ENCODE peak calls at places on chromosome 5, in eight cellular contexts. Q is HCT116; M is stimulated activated CD8-positive, alpha-beta memory T cell treated with anti-CD3 and anti-CD28 coated beads, Interleukin-4, amount 100 ng/mL, for 24 hours; D is NCI-H1694 treated with DMSO at 0.1 percent for 48 hours; H is NCI-H1092 treated with DMSO at 0.1 percent for 48 hours; L is NCI-H2029; W is KBM-7; F is CD4-positive, alpha-beta T cell. P is an unnamed sample.

GRCh38 chr5:179777909-179778308 is 15.9 kb upstream of the LTC4S start:
- DNase-seq in Q (no peak), M (no peak), D (no peak), H (no peak), L (no peak), W (peak; percentile 63), F (no peak), P (no peak)

GRCh38 chr5:135468086-135468485 is 15.9 kb upstream of the TIFAB start:
- DNase-seq in Q (no peak), M (no peak), D (no peak), H (no peak), L (no peak), W (no peak), F (no peak), P (no peak)

GRCh38 chr5:148989567-148989966 is 73.3 kb downstream of the SH3TC2 start:
- DNase-seq in Q (no peak), M (no peak), D (no peak), H (no peak), L (no peak), W (no peak), F (no peak), P (no peak)

GRCh38 chr5:53126514-53126913 is 17.0 kb upstream of the MOCS2 start:
- DNase-seq in Q (no peak), M (no peak), D (no peak), H (no peak), L (no peak), W (no peak), F (no peak), P (no peak)

GRCh38 chr5:136559651-136560050 is 194.3 kb upstream of the TRPC7 start:
- DNase-seq in Q (no peak), M (no peak), D (no peak), H (no peak), L (no peak), W (no peak), F (no peak), P (no peak)

GRCh38 chr5:1349246-1349645 is 4.3 kb upstream of the CLPTM1L start:
- DNase-seq in Q (no peak), M (no peak), D (no peak), H (peak; percentile 15), L (no peak), W (no peak), F (no peak), P (no peak)

GRCh38 chr5:179289756-179290385 is 55.4 kb downstream of the ADAMTS2 start:
- DNase-seq in Q (no peak), M (no peak), D (no peak), H (no peak), L (no peak), W (no peak), F (no peak), P (no peak)

GRCh38 chr5:1338518-1339070 is 6.3 kb downstream of the CLPTM1L start:
- DNase-seq in Q (no peak), M (no peak), D (no peak), H (no peak), L (no peak), W (no peak), F (no peak), P (no peak)

GRCh38 chr5:152527358-152528048 is 122.4 kb upstream of the NMUR2 start:
- DNase-seq in Q (no peak), M (no peak), D (no peak), H (no peak), L (no peak), W (no peak), F (no peak), P (no peak)

GRCh38 chr5:174323878-174324281 is 278.4 kb downstream of the NSG2 start:
- DNase-seq in Q (peak; percentile 72), M (no peak), D (no peak), H (no peak), L (peak; percentile 92), W (peak; percentile 28), F (no peak), P (peak; percentile 91)

GRCh38 chr5:12072441-12072840 is 168.2 kb upstream of the CTNND2 start:
- DNase-seq in Q (no peak), M (no peak), D (peak; percentile 6), H (no peak), L (no peak), W (no peak), F (no peak), P (no peak)

GRCh38 chr5:66440202-66440680 is 156.0 kb upstream of the MAST4 start:
- DNase-seq in Q (no peak), M (peak; percentile 4), D (no peak), H (no peak), L (peak; percentile 15), W (peak; percentile 3), F (no peak), P (no peak)

GRCh38 chr5:84487963-84488362 is 103.3 kb upstream of the EDIL3 start:
- DNase-seq in Q (no peak), M (no peak), D (no peak), H (no peak), L (no peak), W (no peak), F (no peak), P (no peak)

GRCh38 chr5:116090192-116090790 is 5.5 kb downstream of the COMMD10 start:
- DNase-seq in Q (no peak), M (no peak), D (no peak), H (no peak), L (no peak), W (no peak), F (no peak), P (no peak)

GRCh38 chr5:156589104-156589858 is 260.8 kb upstream of the PPP1R2B start:
- DNase-seq in Q (no peak), M (no peak), D (no peak), H (no peak), L (no peak), W (no peak), F (no peak), P (no peak)

GRCh38 chr5:42360061-42360460 is 63.2 kb upstream of the GHR start:
- DNase-seq in Q (no peak), M (no peak), D (no peak), H (no peak), L (no peak), W (no peak), F (no peak), P (no peak)

GRCh38 chr5:87572092-87572491 is 159.4 kb upstream of the CCNH start:
- DNase-seq in Q (no peak), M (no peak), D (no peak), H (no peak), L (no peak), W (no peak), F (no peak), P (no peak)

GRCh38 chr5:151222769-151223446 is 984 bp downstream of the CCDC69 start:
- DNase-seq in Q (no peak), M (peak; percentile 31), D (no peak), H (no peak), L (no peak), W (peak; percentile 42), F (peak; percentile 22), P (no peak)

GRCh38 chr5:12023614-12024241 is 119.5 kb upstream of the CTNND2 start:
- DNase-seq in Q (no peak), M (no peak), D (peak; percentile 89), H (peak; percentile 19), L (no peak), W (peak; percentile 49), F (no peak), P (peak; percentile 43)

GRCh38 chr5:61697811-61698587 is 365.9 kb downstream of the ZSWIM6 start:
- DNase-seq in Q (no peak), M (no peak), D (no peak), H (no peak), L (no peak), W (no peak), F (no peak), P (no peak)

GRCh38 chr5:65768723-65769122 is 46.7 kb downstream of the NLN start:
- DNase-seq in Q (no peak), M (no peak), D (no peak), H (no peak), L (no peak), W (no peak), F (no peak), P (no peak)

GRCh38 chr5:79269733-79270166 is 33.8 kb downstream of the JMY start:
- DNase-seq in Q (no peak), M (no peak), D (no peak), H (no peak), L (no peak), W (peak; percentile 28), F (no peak), P (no peak)

GRCh38 chr5:81751836-81752643 is 1.1 kb upstream of the SSBP2 start:
- DNase-seq in Q (no peak), M (peak; percentile 2), D (peak; percentile 49), H (peak; percentile 10), L (no peak), W (no peak), F (peak; percentile 6), P (peak; percentile 30)

GRCh38 chr5:132495063-132495671 is 4.6 kb upstream of the IRF1 start:
- DNase-seq in Q (no peak), M (no peak), D (no peak), H (no peak), L (no peak), W (no peak), F (no peak), P (peak; percentile 32)

GRCh38 chr5:61790678-61791077 is 458.6 kb downstream of the ZSWIM6 start:
- DNase-seq in Q (peak; percentile 43), M (no peak), D (no peak), H (no peak), L (no peak), W (no peak), F (no peak), P (no peak)

P was measured in cerebellum.